ENCODE peak calls at places on chromosomes 12 and 14, in ten cellular contexts. Q is dorsolateral prefrontal cortex; Y is right lobe of liver; W is left lung; R is ovary; N is esophagus muscularis mucosa; B is GM23338; P is CD8-positive, alpha-beta T cell; S is stomach; L is GM12864. G is an unnamed sample.
A peak's percentile ranks its signal among the peaks of the same experiment; 100 is the strongest.

GRCh38 chr12:27488479-27488878 is 35.5 kb upstream of the PPFIBP1 start:
- DNase-seq in Q (no peak), Y (no peak), W (no peak), R (no peak), N (no peak), B (no peak), P (no peak), S (no peak), L (no peak), G (no peak)

GRCh38 chr14:65486856-65487255 is 74.3 kb downstream of the FUT8 start:
- DNase-seq in Q (no peak), Y (no peak), W (no peak), R (no peak), N (no peak), B (no peak), P (no peak), S (no peak), L (no peak), G (no peak)

GRCh38 chr12:86827409-86827808 is 571.2 kb upstream of the MGAT4C start:
- DNase-seq in Q (no peak), Y (no peak), W (no peak), R (no peak), N (no peak), B (no peak), P (no peak), S (no peak), L (no peak), G (no peak)

GRCh38 chr12:66065623-66066022 is 64.9 kb downstream of the LLPH start:
- DNase-seq in Q (no peak), Y (no peak), W (no peak), R (no peak), N (no peak), B (no peak), P (no peak), S (no peak), L (no peak), G (no peak)

GRCh38 chr12:120257041-120257821 is 8.3 kb downstream of the PXN start:
- DNase-seq in Q (peak; percentile 58), Y (no peak), W (no peak), R (peak; percentile 58), N (no peak), B (peak; percentile 71), P (no peak), S (peak; percentile 42), L (no peak), G (peak; percentile 65)

GRCh38 chr12:101696477-101697196 is 803 bp upstream of the CHPT1 start:
- DNase-seq in Q (no peak), Y (peak; percentile 91), W (no peak), R (peak; percentile 21), N (no peak), B (peak; percentile 8), P (peak; percentile 52), S (peak; percentile 32), L (no peak), G (no peak)

GRCh38 chr14:87829543-87829942 is 163.4 kb downstream of the GALC start:
- DNase-seq in Q (no peak), Y (no peak), W (no peak), R (no peak), N (no peak), B (no peak), P (no peak), S (no peak), L (no peak), G (no peak)

GRCh38 chr12:105228966-105229365 is 7.0 kb downstream of the APPL2 start:
- DNase-seq in Q (no peak), Y (no peak), W (no peak), R (no peak), N (no peak), B (no peak), P (no peak), S (no peak), L (no peak), G (no peak)

GRCh38 chr12:1619599-1619998 is 9.4 kb upstream of the WNT5B start:
- DNase-seq in Q (no peak), Y (peak; percentile 70), W (peak; percentile 91), R (no peak), N (no peak), B (no peak), P (no peak), S (no peak), L (peak; percentile 49), G (no peak)

GRCh38 chr12:67468549-67469245 is 179.8 kb upstream of the DYRK2 start:
- DNase-seq in Q (no peak), Y (no peak), W (no peak), R (no peak), N (no peak), B (no peak), P (no peak), S (no peak), L (no peak), G (no peak)

GRCh38 chr12:103884316-103884715 is 43.3 kb upstream of the NT5DC3 start:
- DNase-seq in Q (no peak), Y (no peak), W (no peak), R (no peak), N (no peak), B (peak; percentile 55), P (peak; percentile 61), S (no peak), L (peak; percentile 42), G (no peak)

GRCh38 chr12:67091204-67091603 is 178.0 kb upstream of the CAND1 start:
- DNase-seq in Q (no peak), Y (no peak), W (no peak), R (no peak), N (no peak), B (no peak), P (no peak), S (no peak), L (no peak), G (no peak)

GRCh38 chr12:97758102-97758501 is 295.5 kb downstream of the RMST start:
- DNase-seq in Q (no peak), Y (no peak), W (no peak), R (no peak), N (no peak), B (no peak), P (no peak), S (no peak), L (no peak), G (no peak)

GRCh38 chr12:49014547-49014946 is 4.0 kb downstream of the PRKAG1 start:
- DNase-seq in Q (no peak), Y (no peak), W (no peak), R (no peak), N (no peak), B (peak; percentile 28), P (no peak), S (no peak), L (no peak), G (no peak)

DNA sequence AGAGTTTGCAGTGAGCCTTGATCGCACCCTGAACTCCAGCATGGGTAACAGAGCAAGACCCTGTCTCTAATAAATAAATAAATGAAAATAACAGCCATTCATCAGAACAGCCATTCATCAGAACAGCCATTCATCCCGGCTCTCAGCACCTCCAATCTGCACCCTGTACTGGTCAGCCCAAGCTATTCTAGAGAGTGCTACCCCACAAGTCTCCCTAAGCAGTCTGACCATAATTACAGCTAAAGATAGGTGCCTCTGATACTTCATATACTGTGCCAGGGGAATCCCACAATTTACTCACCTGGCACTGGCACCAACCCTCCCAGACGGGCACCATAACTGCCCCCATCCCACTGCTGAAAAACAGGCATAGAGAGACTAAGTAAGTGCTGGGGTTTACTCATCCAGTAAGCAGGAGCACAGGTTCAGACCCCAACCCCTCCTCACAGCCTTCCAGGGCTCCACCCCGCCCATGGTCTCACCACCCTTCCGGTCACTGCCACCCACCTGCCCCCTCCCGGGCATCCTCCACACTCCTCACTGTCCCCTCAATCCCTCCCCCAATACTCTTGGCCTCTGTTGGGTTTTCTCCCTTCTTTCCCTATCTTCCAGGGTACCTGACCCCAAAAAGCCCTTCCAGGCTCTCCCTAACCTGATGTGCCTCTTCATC is 15.2 kb upstream of the EIF5 start:
- DNase-seq in Q (no peak), Y (no peak), W (peak; percentile 18), R (no peak), N (no peak), B (no peak), P (no peak), S (no peak), L (no peak), G (no peak)
- H3K4me3 ChIP-seq in Q (no peak overlapping the region), Y (no peak overlapping the region), W (no peak overlapping the region), R (no peak overlapping the region), N (no peak overlapping the region), B (no peak overlapping the region), P (no peak overlapping the region), S (no peak overlapping the region), L (peak overlapping the region; percentile 55), G (no peak overlapping the region)

GRCh38 chr14:47438650-47439140 is 236.7 kb downstream of the MDGA2 start:
- DNase-seq in Q (no peak), Y (no peak), W (no peak), R (no peak), N (no peak), B (peak; percentile 44), P (no peak), S (no peak), L (no peak), G (no peak)

GRCh38 chr14:47447076-47447475 is 228.3 kb downstream of the MDGA2 start:
- DNase-seq in Q (no peak), Y (no peak), W (no peak), R (no peak), N (no peak), B (no peak), P (no peak), S (no peak), L (no peak), G (no peak)

GRCh38 chr14:47439953-47440352 is 235.5 kb downstream of the MDGA2 start:
- DNase-seq in Q (no peak), Y (no peak), W (no peak), R (no peak), N (no peak), B (peak; percentile 20), P (no peak), S (no peak), L (no peak), G (no peak)

DNA sequence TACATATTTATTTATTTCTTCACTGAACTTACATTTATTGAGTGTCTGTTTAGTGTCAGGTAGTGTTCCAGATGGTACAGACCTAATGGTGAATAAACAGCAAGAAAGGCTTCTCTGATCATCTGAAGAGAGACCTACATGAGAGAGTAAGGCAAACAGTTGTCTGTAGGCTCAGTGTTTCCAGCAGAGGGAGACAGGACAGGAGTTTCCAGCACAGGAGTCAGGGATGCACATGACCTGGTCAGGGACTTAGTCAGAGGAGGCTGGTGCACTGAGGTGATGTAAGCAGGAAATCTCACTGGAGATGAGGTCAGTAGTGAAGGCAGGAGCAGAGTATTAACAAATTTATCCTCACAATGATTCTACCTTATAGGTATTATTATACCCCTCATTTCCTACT is 233.2 kb downstream of the MDGA2 start:
- DNase-seq in Q (no peak), Y (peak; percentile 56), W (no peak), R (no peak), N (no peak), B (peak; percentile 78), P (no peak), S (no peak), L (no peak), G (no peak)
- TF ChIP-seq CTCF in Q (no peak), Y (peak; percentile 51), W (no peak), R (no peak), N (no peak), B (peak; percentile 85), P (no peak), S (no peak), L (no peak), G (no peak)

GRCh38 chr14:102573591-102574046 is 18.8 kb upstream of the RCOR1 start:
- DNase-seq in Q (no peak), Y (no peak), W (no peak), R (no peak), N (no peak), B (no peak), P (no peak), S (no peak), L (no peak), G (no peak)
- H3K4me3 ChIP-seq in Q (no peak overlapping the region), Y (no peak overlapping the region), W (no peak overlapping the region), R (no peak overlapping the region), N (no peak overlapping the region), B (no peak overlapping the region), P (no peak overlapping the region), S (no peak overlapping the region), L (no peak overlapping the region), G (no peak overlapping the region)

GRCh38 chr12:52561880-52562449 is 9.0 kb upstream of the KRT71 start:
- DNase-seq in Q (no peak), Y (no peak), W (no peak), R (no peak), N (no peak), B (peak; percentile 54), P (no peak), S (no peak), L (no peak), G (no peak)
- TF ChIP-seq CTCF in Q (peak; percentile 28), Y (peak; percentile 46), W (no peak), R (no peak), N (no peak), B (peak; percentile 53), P (no peak), S (no peak), L (peak; percentile 29), G (peak; percentile 12)

G was measured in AG04449.